ENCODE peak calls at places on chromosomes 3 and 15, in nine cellular contexts. R, X, A, K, F, M, Z, Q and S are unnamed samples.

GRCh38 chr3:66722675-66723074 is 221.9 kb upstream of the LRIG1 start:
- DNase-seq in R (peak), X (no peak), A (peak), K (peak), F (no peak), M (no peak), Z (no peak), Q (peak), S (peak)

GRCh38 chr3:12139111-12139511 is 19.6 kb downstream of the TIMP4 start:
- DNase-seq in R (peak), X (peak), A (no peak), K (peak), F (no peak), M (no peak), Z (no peak), Q (no peak), S (peak)

GRCh38 chr15:65990298-65990981 is 121.1 kb downstream of the RAB11A start:
- DNase-seq in R (no peak), X (no peak), A (no peak), K (no peak), F (no peak), M (no peak), Z (no peak), Q (no peak), S (no peak)

GRCh38 chr15:51647128-51647562 is 24.6 kb upstream of the DMXL2 start:
- DNase-seq in R (peak), X (peak), A (peak), K (peak), F (no peak), M (no peak), Z (no peak), Q (peak), S (peak)

GRCh38 chr3:195237981-195238625 is 32.9 kb downstream of the XXYLT1 start:
- DNase-seq in R (no peak), X (no peak), A (no peak), K (no peak), F (no peak), M (no peak), Z (peak), Q (no peak), S (no peak)

GRCh38 chr3:117892431-117892841 is 1142.2 kb downstream of the IGSF11 start:
- DNase-seq in R (peak), X (no peak), A (no peak), K (peak), F (no peak), M (no peak), Z (no peak), Q (no peak), S (peak)

GRCh38 chr15:74651251-74651741 is 35.7 kb downstream of the CLK3 start:
- DNase-seq in R (peak), X (no peak), A (no peak), K (no peak), F (no peak), M (no peak), Z (no peak), Q (no peak), S (peak)

GRCh38 chr3:24763421-24763820 is 268.8 kb upstream of the THRB start:
- DNase-seq in R (peak), X (peak), A (no peak), K (peak), F (no peak), M (no peak), Z (no peak), Q (no peak), S (no peak)

GRCh38 chr3:60142009-60142408 is 1092.2 kb upstream of the CFAP20DC start:
- DNase-seq in R (no peak), X (no peak), A (no peak), K (no peak), F (no peak), M (no peak), Z (no peak), Q (no peak), S (no peak)

GRCh38 chr3:16596352-16597032 is 8.7 kb downstream of the DAZL start:
- DNase-seq in R (no peak), X (no peak), A (no peak), K (no peak), F (peak), M (no peak), Z (no peak), Q (no peak), S (no peak)

GRCh38 chr3:139309880-139310279 is 33.9 kb upstream of the MRPS22 start:
- DNase-seq in R (peak), X (peak), A (no peak), K (no peak), F (no peak), M (no peak), Z (no peak), Q (no peak), S (peak)

GRCh38 chr3:166837535-166837934 is 542.6 kb downstream of the ZBBX start:
- DNase-seq in R (peak), X (peak), A (no peak), K (peak), F (no peak), M (no peak), Z (no peak), Q (no peak), S (no peak)

GRCh38 chr3:183298708-183299153 is 45.7 kb downstream of the B3GNT5 start:
- DNase-seq in R (peak), X (peak), A (peak), K (peak), F (no peak), M (no peak), Z (peak), Q (peak), S (peak)

GRCh38 chr15:82172506-82172905 is 90.0 kb downstream of the EFL1 start:
- DNase-seq in R (no peak), X (no peak), A (no peak), K (no peak), F (no peak), M (no peak), Z (no peak), Q (no peak), S (no peak)

GRCh38 chr3:98528474-98529346 is 3.1 kb upstream of the GPR15 start:
- DNase-seq in R (no peak), X (no peak), A (no peak), K (no peak), F (no peak), M (no peak), Z (no peak), Q (no peak), S (no peak)

GRCh38 chr3:174776636-174777035 is 82.5 kb upstream of the NAALADL2 start:
- DNase-seq in R (no peak), X (no peak), A (no peak), K (peak), F (no peak), M (no peak), Z (no peak), Q (no peak), S (peak)

GRCh38 chr3:142946861-142947260 is 16.6 kb downstream of the PAQR9 start:
- DNase-seq in R (no peak), X (no peak), A (no peak), K (no peak), F (no peak), M (no peak), Z (no peak), Q (no peak), S (no peak)

GRCh38 chr3:10180738-10181295 is 16.1 kb downstream of the IRAK2 start:
- DNase-seq in R (no peak), X (no peak), A (no peak), K (no peak), F (no peak), M (no peak), Z (peak), Q (no peak), S (no peak)